ENCODE peak calls at places on chromosomes 6 and 20, in four cellular contexts. One of them, this sample, is unnamed.
A peak's percentile ranks its signal among the peaks of the same experiment; 100 is the strongest.

GRCh38 chr6:30678964-30679726 is 6.3 kb upstream of the DHX16 start:
- DNase-seq in globus pallidus: peak; percentile 74
- DNase-seq in EL: peak; percentile 73
- DNase-seq in A549: peak; percentile 67
- DNase-seq in this sample: peak; percentile 75

GRCh38 chr6:111950661-111951426 is 77.6 kb upstream of the FYN start:
- DNase-seq in globus pallidus: no peak
- DNase-seq in A549: no peak
- DNase-seq in EL: peak; percentile 35
- DNase-seq in this sample: no peak

GRCh38 chr20:33561981-33562601 is 72.2 kb downstream of the CBFA2T2 start:
- DNase-seq in EL: peak; percentile 85
- DNase-seq in A549: peak; percentile 53
- DNase-seq in globus pallidus: peak; percentile 70
- DNase-seq in this sample: peak; percentile 86

GRCh38 chr20:36105731-36106226 is 48.8 kb upstream of the EPB41L1 start:
- DNase-seq in globus pallidus: no peak
- DNase-seq in A549: no peak
- DNase-seq in EL: no peak
- DNase-seq in this sample: no peak

GRCh38 chr6:5905431-5906339 is 101.0 kb downstream of the NRN1 start:
- DNase-seq in globus pallidus: peak; percentile 11
- DNase-seq in EL: peak; percentile 87
- DNase-seq in A549: no peak
- DNase-seq in this sample: peak; percentile 11

GRCh38 chr20:41030536-41031242 is 2.1 kb downstream of the TOP1 start:
- DNase-seq in globus pallidus: no peak
- DNase-seq in EL: peak; percentile 55
- DNase-seq in A549: no peak
- DNase-seq in this sample: no peak

GRCh38 chr6:9373308-9373707 is 938.0 kb upstream of the SLC35B3 start:
- DNase-seq in A549: no peak
- DNase-seq in globus pallidus: no peak
- DNase-seq in EL: no peak
- DNase-seq in this sample: no peak

GRCh38 chr20:33154252-33154651 is 13.7 kb upstream of the BPIFA2 start:
- DNase-seq in EL: no peak
- DNase-seq in globus pallidus: no peak
- DNase-seq in A549: no peak
- DNase-seq in this sample: no peak

GRCh38 chr6:2523061-2523460 is 227.7 kb downstream of the MYLK4 start:
- DNase-seq in EL: no peak
- DNase-seq in globus pallidus: no peak
- DNase-seq in A549: no peak
- DNase-seq in this sample: no peak

GRCh38 chr20:25049261-25050060 is 8.5 kb downstream of the ACSS1 start:
- DNase-seq in globus pallidus: no peak
- DNase-seq in EL: no peak
- DNase-seq in A549: no peak
- DNase-seq in this sample: no peak

GRCh38 chr6:13234130-13234529 is 94.2 kb downstream of the TBC1D7 start:
- DNase-seq in A549: no peak
- DNase-seq in globus pallidus: no peak
- DNase-seq in EL: peak; percentile 93
- DNase-seq in this sample: no peak

GRCh38 chr6:116511424-116512131 is at the start of gene CALHM5:
- DNase-seq in A549: peak; percentile 10
- DNase-seq in globus pallidus: peak; percentile 29
- DNase-seq in EL: peak; percentile 88
- DNase-seq in this sample: peak; percentile 48

GRCh38 chr20:53609501-53610445 is 16.1 kb upstream of the ZNF217 start:
- DNase-seq in A549: peak; percentile 57
- DNase-seq in globus pallidus: no peak
- DNase-seq in EL: peak; percentile 71
- DNase-seq in this sample: peak; percentile 35

GRCh38 chr6:73798592-73798991 is 102.6 kb downstream of the CD109 start:
- DNase-seq in A549: peak; percentile 31
- DNase-seq in globus pallidus: peak; percentile 72
- DNase-seq in EL: peak; percentile 95
- DNase-seq in this sample: peak; percentile 48

GRCh38 chr6:33453361-33454008 is 891 bp upstream of the ZBTB9 start:
- DNase-seq in EL: no peak
- DNase-seq in A549: no peak
- DNase-seq in globus pallidus: no peak
- DNase-seq in this sample: no peak

GRCh38 chr20:49712918-49713778 is 530 bp downstream of the B4GALT5 start:
- DNase-seq in A549: peak; percentile 27
- DNase-seq in globus pallidus: peak; percentile 42
- DNase-seq in EL: peak; percentile 44
- DNase-seq in this sample: no peak

GRCh38 chr20:4524307-4524706 is 197.4 kb upstream of the PRND start:
- DNase-seq in globus pallidus: no peak
- DNase-seq in A549: no peak
- DNase-seq in EL: no peak
- DNase-seq in this sample: no peak

This sample was measured in pons.